ENCODE peak calls at places on chromosomes 5 and 9, in six cellular contexts. S, M, V, N, G and W are unnamed samples.
A peak's percentile ranks its signal among the peaks of the same experiment; 100 is the strongest.

GRCh38 chr9:134629586-134630392 is 11.8 kb upstream of the COL5A1 start:
- DNase-seq in S (no peak), V (no peak), N (peak; percentile 33), G (no peak), M (no peak), W (peak; percentile 43)

GRCh38 chr5:177554474-177555111 is at the start of gene FAM193B:
- DNase-seq in S (peak; percentile 99), N (peak; percentile 87), V (peak; percentile 95), M (peak; percentile 94), G (peak; percentile 93), W (peak; percentile 98)

GRCh38 chr5:112878760-112879159 is 17.7 kb downstream of the SRP19 start:
- DNase-seq in S (no peak), N (no peak), V (no peak), G (peak; percentile 49), M (peak; percentile 13), W (no peak)

GRCh38 chr9:33164138-33164809 is 2.9 kb downstream of the B4GALT1 start:
- DNase-seq in M (peak; percentile 66), V (no peak), N (peak; percentile 46), S (no peak), G (no peak), W (no peak)

GRCh38 chr5:120101771-120102170 is 362.3 kb upstream of the PRR16 start:
- DNase-seq in G (no peak), N (peak; percentile 28), S (no peak), M (no peak), V (no peak), W (no peak)

GRCh38 chr5:168939887-168940534 is 360.8 kb upstream of the PANK3 start:
- DNase-seq in V (no peak), S (no peak), M (no peak), N (no peak), G (no peak), W (no peak)

GRCh38 chr9:115349542-115349941 is 231.6 kb upstream of the TNC start:
- DNase-seq in M (no peak), N (peak; percentile 54), V (no peak), S (peak; percentile 32), G (no peak), W (no peak)

GRCh38 chr9:35756743-35757526 is 2.9 kb upstream of the MSMP start:
- DNase-seq in S (peak; percentile 64), M (peak; percentile 17), V (peak; percentile 77), G (peak; percentile 82), N (no peak), W (peak; percentile 86)

GRCh38 chr5:149466457-149466972 is 84.7 kb downstream of the CSNK1A1 start:
- DNase-seq in V (no peak), N (no peak), S (peak; percentile 58), M (peak; percentile 56), G (peak; percentile 92), W (no peak)

GRCh38 chr5:170361600-170361999 is 27.6 kb downstream of the KCNMB1 start:
- DNase-seq in V (no peak), S (no peak), N (no peak), G (no peak), M (no peak), W (no peak)

GRCh38 chr9:72533322-72533721 is 11.9 kb downstream of the TMC1 start:
- DNase-seq in V (no peak), M (no peak), G (peak; percentile 16), N (peak; percentile 86), S (no peak), W (no peak)

GRCh38 chr9:88875394-88875793 is 115.9 kb upstream of the S1PR3 start:
- DNase-seq in V (no peak), G (no peak), N (no peak), M (no peak), S (no peak), W (no peak)

GRCh38 chr5:16735092-16735970 is 118.5 kb upstream of the RETREG1 start:
- DNase-seq in M (peak; percentile 30), S (no peak), V (no peak), N (no peak), G (peak; percentile 75), W (no peak)

GRCh38 chr5:16733597-16733996 is 116.8 kb upstream of the RETREG1 start:
- DNase-seq in G (no peak), N (no peak), S (no peak), M (no peak), V (no peak), W (no peak)

GRCh38 chr5:16737173-16737572 is 120.4 kb upstream of the RETREG1 start:
- DNase-seq in G (no peak), N (no peak), M (no peak), V (no peak), S (no peak), W (no peak)

GRCh38 chr5:16737620-16738364 is 121.0 kb upstream of the RETREG1 start:
- DNase-seq in V (no peak), N (no peak), M (no peak), S (no peak), G (peak; percentile 73), W (no peak)

GRCh38 chr5:16736158-16736994 is 119.6 kb upstream of the RETREG1 start:
- DNase-seq in V (peak; percentile 76), G (peak; percentile 90), M (peak; percentile 93), N (peak; percentile 86), S (no peak), W (peak; percentile 75)
- H3K4me3 ChIP-seq in V (no peak overlapping the region), G (no peak overlapping the region), M (no peak overlapping the region), N (no peak overlapping the region), S (no peak overlapping the region), W (no peak overlapping the region)

DNA sequence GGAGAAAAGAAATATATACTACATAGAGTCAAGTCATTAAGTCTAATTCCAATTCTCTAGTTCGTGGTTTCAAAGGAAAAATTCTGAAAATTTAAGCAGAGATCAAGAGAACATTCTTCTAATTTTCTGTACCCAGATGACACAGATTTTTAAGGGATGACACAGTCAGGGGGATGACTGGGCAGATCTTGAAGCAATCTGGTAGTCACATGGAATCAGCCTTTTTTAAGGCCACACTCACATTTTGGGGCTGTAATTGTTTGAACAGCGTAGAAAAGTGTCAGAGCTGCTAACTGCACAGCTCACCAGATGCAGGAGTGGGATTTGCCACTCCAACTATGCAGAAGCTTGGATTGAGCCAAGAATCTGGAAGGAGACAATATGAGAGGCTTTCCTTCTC is 20.4 kb downstream of the PDE4D start:
- DNase-seq in N (peak; percentile 33), G (no peak), M (peak; percentile 28), S (no peak), V (no peak), W (no peak)
- H3K4me3 ChIP-seq in N (no peak overlapping the region), G (no peak overlapping the region), M (no peak overlapping the region), S (no peak overlapping the region), V (no peak overlapping the region), W (no peak overlapping the region)

GRCh38 chr5:135191084-135191826 is 157.2 kb upstream of the PITX1 start:
- DNase-seq in S (peak; percentile 62), V (peak; percentile 74), M (peak; percentile 76), G (peak; percentile 76), N (peak; percentile 57), W (peak; percentile 94)
- H3K4me3 ChIP-seq in S (peak overlapping the region; percentile 60), V (no peak overlapping the region), M (peak overlapping the region; percentile 11), G (peak overlapping the region; percentile 55), N (peak overlapping the region; percentile 53), W (peak overlapping the region; percentile 58)

DNA sequence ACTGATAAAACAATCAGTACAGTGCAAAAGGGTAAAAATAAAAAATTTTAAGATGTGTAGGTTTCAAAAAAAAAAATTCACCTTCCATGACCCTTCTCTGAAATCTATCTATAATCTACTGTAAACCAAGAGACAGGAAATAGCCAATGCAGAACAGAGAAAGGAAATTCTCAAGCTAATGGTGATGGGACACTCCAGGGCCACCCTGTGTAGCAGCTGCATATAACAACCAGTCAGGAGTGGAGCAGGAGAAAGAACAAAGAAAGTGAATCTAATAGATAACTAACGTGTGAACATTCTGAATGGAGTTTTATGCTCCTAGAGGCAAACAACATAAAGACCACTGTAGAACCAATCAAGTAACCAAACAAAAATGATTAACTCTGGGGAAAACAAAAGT is 16.6 kb downstream of the SPTLC1 start:
- DNase-seq in M (no peak), V (no peak), N (no peak), S (no peak), G (no peak), W (no peak)
- H3K4me3 ChIP-seq in M (no peak overlapping the region), V (no peak overlapping the region), N (no peak overlapping the region), S (no peak overlapping the region), G (no peak overlapping the region), W (peak overlapping the region; percentile 24)

GRCh38 chr5:147169846-147170245 is 65.0 kb upstream of the STK32A start:
- DNase-seq in G (peak; percentile 64), M (no peak), S (no peak), N (no peak), V (no peak), W (no peak)
- H3K4me3 ChIP-seq in G (no peak overlapping the region), M (no peak overlapping the region), S (no peak overlapping the region), N (no peak overlapping the region), V (no peak overlapping the region), W (no peak overlapping the region)

DNA sequence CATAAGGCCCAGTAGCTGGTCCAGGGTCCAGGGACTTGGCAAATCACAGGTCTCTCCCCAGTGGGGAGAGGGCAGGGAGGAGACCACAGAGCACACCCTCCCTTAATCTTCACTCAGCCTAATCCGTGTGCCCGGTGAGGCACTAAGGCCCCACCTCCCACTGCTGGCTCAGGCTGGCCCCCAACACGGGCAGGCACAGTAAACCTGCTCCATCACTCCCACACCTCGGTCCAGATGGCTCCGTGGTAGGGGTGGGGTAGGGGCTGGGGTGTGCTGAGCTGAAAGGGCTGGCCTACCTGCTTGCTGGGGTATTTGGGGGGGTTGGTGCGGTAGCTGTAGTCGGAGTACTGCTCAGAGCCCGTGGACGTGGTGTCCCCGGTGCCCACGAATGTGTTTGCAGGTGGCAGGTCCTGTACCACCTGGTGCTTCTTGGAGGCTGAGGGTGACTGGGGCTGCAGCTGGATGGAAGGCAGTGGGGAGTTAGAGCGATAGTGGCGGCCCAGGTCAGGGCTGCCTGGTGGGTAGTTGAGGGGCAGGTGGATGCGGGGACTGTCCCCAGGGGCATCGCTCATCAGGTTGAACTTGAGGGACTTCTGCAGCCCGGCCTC is 15.2 kb downstream of the PCDH1 start:
- DNase-seq in V (no peak), S (no peak), G (no peak), N (no peak), M (no peak), W (no peak)
- H3K4me3 ChIP-seq in V (no peak overlapping the region), S (no peak overlapping the region), G (no peak overlapping the region), N (no peak overlapping the region), M (no peak overlapping the region), W (no peak overlapping the region)

GRCh38 chr5:118440496-118440895 is 547.9 kb downstream of the DTWD2 start:
- DNase-seq in V (no peak), N (no peak), M (no peak), S (no peak), G (no peak), W (no peak)
- H3K4me3 ChIP-seq in V (no peak overlapping the region), N (no peak overlapping the region), M (no peak overlapping the region), S (no peak overlapping the region), G (no peak overlapping the region), W (no peak overlapping the region)